ENCODE peak calls at places on chromosomes 2 and 18, in four cellular contexts. R, Y, N and M are unnamed samples.

GRCh38 chr18:26103579-26103978 is 13.2 kb upstream of the SS18 start:
- DNase-seq in R (no peak), Y (no peak), N (no peak), M (peak; percentile 18)

GRCh38 chr2:29329899-29330298 is 214.7 kb downstream of the CLIP4 start:
- DNase-seq in R (no peak), Y (no peak), N (no peak), M (no peak)

GRCh38 chr2:120794716-120795115 is 59.0 kb downstream of the GLI2 start:
- DNase-seq in R (peak; percentile 59), Y (no peak), N (no peak), M (no peak)

GRCh38 chr2:150129921-150130320 is 357.5 kb downstream of the RND3 start:
- DNase-seq in R (no peak), Y (no peak), N (no peak), M (no peak)

GRCh38 chr2:49044680-49045079 is 109.6 kb downstream of the FSHR start:
- DNase-seq in R (no peak), Y (no peak), N (no peak), M (no peak)

GRCh38 chr2:88053301-88053700 is 2.3 kb downstream of the KRCC1 start:
- DNase-seq in R (no peak), Y (no peak), N (no peak), M (no peak)

GRCh38 chr2:7060602-7061435 is 143.6 kb downstream of the RNF144A start:
- DNase-seq in R (peak; percentile 41), Y (no peak), N (no peak), M (peak; percentile 70)

GRCh38 chr2:180507028-180507427 is 473.4 kb upstream of the UBE2E3 start:
- DNase-seq in R (no peak), Y (peak; percentile 17), N (no peak), M (no peak)

GRCh38 chr2:119218478-119219064 is 5.1 kb upstream of the STEAP3 start:
- DNase-seq in R (no peak), Y (peak; percentile 53), N (no peak), M (no peak)

GRCh38 chr2:65231121-65231520 is 3.5 kb downstream of the ACTR2 start:
- DNase-seq in R (no peak), Y (no peak), N (no peak), M (no peak)
- H3K4me3 ChIP-seq in R (no peak overlapping the region), Y (no peak overlapping the region), N (peak overlapping the region; percentile 55), M (no peak overlapping the region)

DNA sequence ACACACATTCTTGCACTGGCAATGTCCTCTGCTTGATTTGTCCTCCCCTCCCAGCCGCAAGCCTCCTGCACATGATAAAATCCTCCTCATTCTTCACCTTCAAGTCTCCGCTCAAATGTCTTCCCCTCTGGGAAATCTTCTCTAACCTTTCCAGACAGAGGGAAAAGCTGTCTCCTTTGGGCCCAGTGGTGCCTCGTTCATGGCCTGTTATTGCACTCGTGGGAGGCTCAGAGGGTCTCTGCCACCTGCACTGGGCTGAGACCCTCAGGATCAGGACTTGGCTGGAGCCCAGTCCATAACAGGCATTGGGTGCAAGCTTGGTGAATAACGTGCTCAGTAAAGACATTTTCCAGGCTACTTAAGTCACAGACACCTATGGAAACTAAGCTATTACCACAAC is 68.6 kb downstream of the PTGR3 start:
- DNase-seq in R (no peak), Y (no peak), N (no peak), M (no peak)
- H3K4me3 ChIP-seq in R (no peak overlapping the region), Y (no peak overlapping the region), N (no peak overlapping the region), M (no peak overlapping the region)

GRCh38 chr2:10407841-10408648 is 40.1 kb downstream of the ODC1 start:
- DNase-seq in R (peak; percentile 71), Y (peak; percentile 24), N (peak; percentile 51), M (peak; percentile 94)
- H3K4me3 ChIP-seq in R (no peak overlapping the region), Y (no peak overlapping the region), N (peak overlapping the region; percentile 47), M (no peak overlapping the region)

GRCh38 chr2:121804997-121805766 is 49.7 kb downstream of the TSN start:
- DNase-seq in R (no peak), Y (no peak), N (no peak), M (no peak)
- H3K4me3 ChIP-seq in R (no peak overlapping the region), Y (no peak overlapping the region), N (no peak overlapping the region), M (no peak overlapping the region)

DNA sequence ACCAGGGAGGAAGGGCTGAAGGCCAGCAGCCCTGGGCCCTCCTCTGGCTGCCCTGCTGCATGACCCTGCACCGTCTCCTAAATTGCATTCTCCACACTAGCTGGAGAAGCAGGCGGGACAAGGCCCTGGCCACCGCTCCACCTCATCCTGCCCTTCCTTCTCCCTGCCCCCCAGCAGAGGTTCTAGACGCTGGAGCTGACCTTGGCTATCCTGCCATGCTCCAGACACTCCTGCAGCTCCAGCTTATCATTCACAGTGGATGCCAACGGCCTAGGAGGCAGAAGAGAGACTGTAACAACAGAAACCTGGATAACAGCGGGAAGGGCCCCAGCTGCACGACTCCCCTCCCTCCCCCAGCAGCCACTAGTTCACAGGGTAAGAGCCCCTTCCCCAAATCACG is 68.4 kb upstream of the POMC start:
- DNase-seq in R (no peak), Y (no peak), N (no peak), M (no peak)
- H3K4me3 ChIP-seq in R (no peak overlapping the region), Y (no peak overlapping the region), N (no peak overlapping the region), M (no peak overlapping the region)

GRCh38 chr2:134988994-134989605 is 58.1 kb downstream of the MAP3K19 start:
- DNase-seq in R (no peak), Y (no peak), N (no peak), M (no peak)
- H3K4me3 ChIP-seq in R (no peak overlapping the region), Y (no peak overlapping the region), N (no peak overlapping the region), M (no peak overlapping the region)

GRCh38 chr18:13216732-13217465 is 1.7 kb upstream of the LDLRAD4 start:
- DNase-seq in R (peak; percentile 61), Y (no peak), N (no peak), M (peak; percentile 88)
- H3K4me3 ChIP-seq in R (peak overlapping the region; percentile 67), Y (no peak overlapping the region), N (no peak overlapping the region), M (peak overlapping the region; percentile 71)

GRCh38 chr2:223945755-223946154 is 620 bp upstream of the WDFY1 start:
- DNase-seq in R (no peak), Y (no peak), N (no peak), M (no peak)

GRCh38 chr2:223943135-223943534 is 2.0 kb downstream of the WDFY1 start:
- DNase-seq in R (no peak), Y (no peak), N (no peak), M (no peak)

GRCh38 chr2:223944166-223944703 is 900 bp downstream of the WDFY1 start:
- DNase-seq in R (peak; percentile 27), Y (no peak), N (no peak), M (peak; percentile 89)

GRCh38 chr2:223943561-223944008 is 1.6 kb downstream of the WDFY1 start:
- DNase-seq in R (no peak), Y (peak; percentile 42), N (no peak), M (no peak)

GRCh38 chr2:223944704-223945531 is at the start of gene WDFY1:
- DNase-seq in R (peak; percentile 91), Y (peak; percentile 80), N (no peak), M (peak; percentile 97)
- H3K4me3 ChIP-seq in R (peak within 1 kb of the TSS; percentile 91), Y (peak within 1 kb of the TSS; percentile 94), N (peak within 1 kb of the TSS; percentile 75), M (peak within 1 kb of the TSS; percentile 93)

DNA sequence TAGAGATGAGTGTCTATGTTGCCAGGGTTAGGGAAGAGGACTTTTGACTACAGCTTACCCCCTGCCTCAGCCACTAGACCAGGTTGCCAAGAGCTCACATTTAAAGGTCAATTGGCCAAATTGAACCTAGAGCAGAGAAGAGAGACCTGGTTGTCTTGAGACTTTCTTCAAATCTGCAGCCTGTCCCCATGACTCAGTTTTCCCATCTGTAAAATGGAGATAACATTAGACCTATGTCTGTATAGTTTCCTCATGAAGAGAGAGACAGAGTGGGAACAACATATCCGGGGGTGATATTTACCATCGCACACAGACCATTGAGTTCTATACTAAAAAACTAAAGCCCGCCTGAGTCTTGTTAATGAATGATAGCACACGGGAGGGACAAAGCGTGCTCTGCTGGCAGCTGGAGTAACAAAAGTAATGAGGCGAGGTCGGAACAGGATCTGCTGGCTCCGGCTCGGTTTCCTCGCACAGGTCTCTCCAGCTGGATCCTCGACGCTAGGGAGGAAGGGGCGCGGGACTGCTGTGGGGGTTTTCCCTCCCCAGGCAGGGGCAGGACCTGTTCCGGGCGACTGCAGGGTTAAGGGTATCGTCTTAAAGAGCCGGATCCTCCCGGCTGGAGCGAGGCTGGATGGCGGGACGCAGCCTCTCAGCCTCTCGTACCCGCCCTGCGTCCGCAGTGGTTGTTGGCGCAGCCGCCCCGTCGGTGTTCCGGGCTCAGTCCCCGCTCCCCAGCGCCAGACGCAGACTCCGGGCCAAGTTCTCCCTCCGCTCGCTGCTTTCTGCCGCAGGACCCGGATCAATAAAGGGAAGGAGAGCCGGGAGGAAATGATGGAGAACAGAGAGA is 1.4 kb upstream of the LIPG start:
- DNase-seq in R (no peak), Y (no peak), N (no peak), M (peak; percentile 85)
- H3K4me3 ChIP-seq in R (peak overlapping the region; percentile 0), Y (peak overlapping the region; percentile 56), N (no peak overlapping the region), M (no peak overlapping the region)